ENCODE peak calls at places on chromosomes 4 and X, in eight cellular contexts. H, M, A, E, D, Z, J and N are unnamed samples.

GRCh38 chr4:97910005-97910404 is 233.3 kb downstream of the STPG2 start:
- DNase-seq in H (peak), M (no peak), A (no peak), E (no peak), D (no peak), Z (no peak), J (no peak), N (no peak)

GRCh38 chrX:10254746-10255145 is 98.0 kb downstream of the CLCN4 start:
- DNase-seq in H (no peak), M (no peak), A (peak), E (peak), D (no peak), Z (no peak), J (no peak), N (no peak)

GRCh38 chr4:89800012-89800516 is 36.9 kb downstream of the SNCA start:
- DNase-seq in H (no peak), M (no peak), A (peak), E (no peak), D (no peak), Z (no peak), J (no peak), N (no peak)

GRCh38 chr4:19831644-19832285 is 419.9 kb upstream of the SLIT2 start:
- DNase-seq in H (no peak), M (no peak), A (no peak), E (no peak), D (no peak), Z (no peak), J (no peak), N (no peak)

GRCh38 chr4:56272003-56272402 is 115.3 kb downstream of the AASDH start:
- DNase-seq in H (no peak), M (no peak), A (no peak), E (no peak), D (no peak), Z (no peak), J (peak), N (peak)

GRCh38 chr4:6873792-6874461 is 35.7 kb upstream of the TBC1D14 start:
- DNase-seq in H (peak), M (no peak), A (peak), E (peak), D (no peak), Z (peak), J (peak), N (peak)

GRCh38 chrX:7346021-7346420 is 198.1 kb upstream of the PUDP start:
- DNase-seq in H (no peak), M (no peak), A (no peak), E (no peak), D (no peak), Z (no peak), J (no peak), N (no peak)

GRCh38 chr4:122847931-122848330 is 21.3 kb downstream of the FGF2 start:
- DNase-seq in H (no peak), M (no peak), A (no peak), E (no peak), D (no peak), Z (no peak), J (no peak), N (no peak)

GRCh38 chr4:24471623-24472510 is 112.5 kb downstream of the DHX15 start:
- DNase-seq in H (no peak), M (no peak), A (no peak), E (no peak), D (no peak), Z (no peak), J (peak), N (no peak)

GRCh38 chrX:151860827-151861226 is 51.9 kb upstream of the MAGEA4 start:
- DNase-seq in H (no peak), M (no peak), A (no peak), E (no peak), D (no peak), Z (no peak), J (no peak), N (no peak)

GRCh38 chr4:14196141-14196540 is 568.6 kb upstream of the BOD1L1 start:
- DNase-seq in H (no peak), M (no peak), A (peak), E (no peak), D (no peak), Z (no peak), J (no peak), N (no peak)

GRCh38 chr4:20318011-20318898 is 66.5 kb downstream of the SLIT2 start:
- DNase-seq in H (no peak), M (no peak), A (no peak), E (no peak), D (no peak), Z (no peak), J (no peak), N (no peak)

GRCh38 chrX:41457618-41458192 is 10.6 kb downstream of the NYX start:
- DNase-seq in H (no peak), M (no peak), A (no peak), E (no peak), D (no peak), Z (no peak), J (no peak), N (no peak)

GRCh38 chrX:103919336-103919682 is 43.1 kb upstream of the TMSB15B start:
- DNase-seq in H (no peak), M (no peak), A (no peak), E (no peak), D (no peak), Z (no peak), J (peak), N (no peak)

GRCh38 chrX:103918050-103918449 is 44.4 kb upstream of the TMSB15B start:
- DNase-seq in H (peak), M (no peak), A (peak), E (no peak), D (peak), Z (no peak), J (peak), N (no peak)

GRCh38 chrX:103913356-103914020 is 48.9 kb upstream of the TMSB15B start:
- DNase-seq in H (no peak), M (no peak), A (no peak), E (no peak), D (no peak), Z (no peak), J (no peak), N (no peak)

DNA sequence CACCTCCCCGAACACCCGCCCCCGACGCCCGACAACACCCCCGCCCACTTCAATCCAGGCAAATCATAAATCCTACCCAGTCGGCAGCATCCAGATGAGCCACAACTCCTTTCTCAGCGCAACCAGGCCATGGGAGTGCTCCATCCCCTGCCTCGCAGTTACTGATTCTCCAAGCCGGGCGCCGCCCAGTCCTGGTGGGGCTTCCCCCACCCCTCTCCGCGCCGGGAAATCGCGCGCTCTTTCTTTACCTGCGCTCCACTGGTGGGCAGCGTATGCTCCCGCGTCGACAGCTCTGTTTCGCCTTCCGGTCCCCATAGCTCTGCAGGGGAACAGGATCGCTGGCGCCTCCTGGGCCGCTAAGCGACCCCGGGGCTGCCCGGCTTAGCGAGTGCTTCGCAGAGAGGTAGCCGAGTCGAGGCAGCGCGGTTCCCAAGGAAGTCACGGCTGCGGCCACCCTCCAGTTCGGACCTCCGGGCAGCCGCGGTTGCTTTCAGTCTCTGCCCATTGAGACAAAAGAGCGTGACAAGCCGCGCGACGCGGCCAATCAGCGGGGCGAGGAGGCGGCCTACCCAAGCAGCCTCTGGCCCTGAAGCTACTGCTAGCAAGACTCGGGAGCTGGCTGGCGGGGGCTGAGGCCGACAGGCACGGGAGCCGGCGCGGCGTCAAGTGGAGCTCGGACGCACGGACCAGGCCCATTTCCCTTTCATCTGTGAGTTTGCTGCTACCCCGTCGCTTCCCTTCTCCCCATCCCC is 43.7 kb upstream of the TMSB15B start:
- DNase-seq in H (no peak), M (peak), A (peak), E (no peak), D (no peak), Z (no peak), J (peak), N (peak)
- H3K27ac ChIP-seq in H (peak), M (peak), A (peak), E (no peak), D (peak), Z (peak), J (peak), N (peak)

DNA sequence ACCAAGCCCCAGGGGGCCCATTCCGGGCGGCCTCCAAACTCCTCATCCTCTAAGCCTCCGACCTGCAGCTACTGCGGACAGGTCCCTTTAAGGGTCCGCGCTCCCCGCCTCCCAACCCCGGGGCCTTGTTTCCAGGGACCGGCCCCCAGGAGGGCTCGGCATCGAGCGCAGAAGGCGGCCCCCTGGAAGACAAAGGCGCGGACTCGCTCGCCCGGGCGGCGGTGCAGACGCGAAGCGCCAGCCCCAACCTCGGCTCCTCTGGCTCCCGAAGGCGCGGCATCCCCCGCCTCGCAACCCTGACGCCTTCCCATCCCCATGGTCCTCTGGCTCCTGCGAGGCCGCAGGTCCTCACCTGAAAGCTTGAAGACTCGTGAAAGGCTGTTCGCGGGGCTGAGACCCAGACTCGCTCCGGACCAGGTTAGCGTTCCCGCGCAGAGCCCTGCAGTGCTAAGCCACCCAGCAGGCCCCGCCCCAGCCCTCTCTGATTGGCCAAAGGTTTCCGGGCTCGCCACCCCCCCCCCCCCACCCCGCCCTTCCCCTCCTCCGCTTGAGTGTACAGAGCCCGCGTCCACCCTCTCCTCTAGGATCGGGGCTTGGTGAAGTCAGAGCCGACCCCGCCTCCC is at the start of gene TMSB15A:
- DNase-seq in H (no peak), M (peak), A (peak), E (no peak), D (peak), Z (peak), J (peak), N (peak)
- H3K4me3 ChIP-seq in H (peak), M (peak), A (peak), E (no peak), D (peak), Z (peak), J (peak), N (peak)

DNA sequence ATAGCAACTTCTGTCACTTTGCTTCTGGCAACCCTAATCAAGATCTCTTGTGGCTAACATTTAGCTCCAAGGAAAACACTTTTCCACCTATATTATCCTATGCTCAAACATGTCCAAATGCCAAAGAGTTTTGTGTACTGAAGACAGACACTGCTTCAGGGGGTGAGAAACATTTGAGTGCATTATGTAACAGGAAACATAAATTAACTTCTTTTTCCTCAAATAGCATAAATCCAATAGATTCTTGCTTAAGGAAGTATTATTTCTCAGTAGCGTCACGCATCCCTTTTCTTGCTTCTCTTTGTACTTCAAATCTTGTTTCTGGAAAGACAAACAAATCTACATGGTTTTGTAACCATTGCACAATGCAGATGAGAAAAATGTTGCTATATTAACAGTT is 839.1 kb downstream of the GLUD2 start:
- DNase-seq in H (no peak), M (no peak), A (no peak), E (no peak), D (no peak), Z (no peak), J (no peak), N (no peak)
- TF ChIP-seq POLR2AphosphoS5 in H (no peak), M (no peak), A (no peak), E (no peak), D (no peak), Z (no peak), J (no peak), N (no peak)

DNA sequence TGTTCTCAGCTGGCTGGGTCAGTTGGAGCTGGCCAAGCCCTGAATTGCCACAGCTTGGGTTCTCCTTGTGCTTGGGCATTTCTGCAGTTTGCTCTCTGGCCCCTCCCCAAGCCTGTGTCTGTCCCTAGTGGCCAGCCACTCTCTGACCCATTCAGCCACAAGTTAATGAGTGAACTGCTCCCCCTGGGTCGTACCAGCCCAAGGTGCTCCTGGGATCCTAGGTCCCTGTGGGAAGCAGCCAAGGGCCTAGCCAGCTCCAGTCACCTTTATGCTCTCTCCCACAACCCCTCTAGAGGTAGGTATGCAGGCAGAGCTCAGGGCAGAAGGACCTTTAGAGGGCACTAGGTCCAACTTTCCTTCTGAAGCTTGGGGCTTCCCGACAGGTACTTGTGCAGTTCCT is 51.5 kb downstream of the STARD8 start:
- DNase-seq in H (no peak), M (no peak), A (no peak), E (no peak), D (no peak), Z (no peak), J (no peak), N (peak)
- H3K27ac ChIP-seq in H (no peak), M (no peak), A (peak), E (no peak), D (no peak), Z (no peak), J (no peak), N (no peak)

DNA sequence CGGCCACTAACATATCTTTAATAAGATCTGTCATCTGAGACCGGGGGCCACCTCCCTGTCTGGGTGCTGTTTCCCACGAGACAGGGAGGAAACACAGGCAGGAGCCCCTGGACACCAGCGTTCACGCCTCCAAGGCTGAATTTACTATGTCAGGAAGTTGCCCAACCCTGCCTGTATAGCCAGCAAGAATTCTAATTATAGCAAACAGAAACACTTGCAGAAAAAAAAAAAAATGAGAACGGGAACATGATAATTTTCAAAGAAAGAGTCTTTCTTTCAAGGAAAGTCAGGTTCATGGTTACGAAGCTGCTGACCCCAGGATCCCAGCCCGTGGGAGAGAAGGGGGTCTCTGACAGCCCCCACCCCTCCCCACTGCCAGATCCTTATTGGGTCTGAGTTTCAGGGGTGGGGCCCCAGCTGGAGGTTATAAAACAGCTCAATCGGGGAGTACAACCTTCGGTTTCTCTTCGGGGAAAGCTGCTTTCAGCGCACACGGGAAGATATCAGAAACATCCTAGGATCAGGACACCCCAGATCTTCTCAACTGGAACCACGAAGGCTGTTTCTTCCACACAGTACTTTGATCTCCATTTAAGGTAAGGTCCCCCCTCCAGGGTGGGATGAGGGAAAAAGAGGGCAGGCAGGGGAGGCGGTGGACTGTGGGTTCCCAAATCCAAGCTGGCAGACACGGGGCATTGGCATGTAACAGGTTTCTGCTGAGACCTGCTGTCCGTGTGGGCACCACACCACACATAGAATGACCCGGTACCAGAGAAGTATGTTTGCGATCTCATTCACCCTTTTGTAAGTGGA is at the start of gene IL3RA:
- DNase-seq in H (no peak), M (no peak), A (peak), E (peak), D (no peak), Z (no peak), J (peak), N (peak)
- H3K4me3 ChIP-seq in H (no peak), M (peak), A (peak), E (peak), D (peak), Z (peak), J (peak), N (peak)